ENCODE peak calls at places on chromosomes 13 and 19, in six cellular contexts. B, Q, V, C, U and W are unnamed samples.

GRCh38 chr19:27858981-27859581 is 1353.9 kb downstream of the UQCRFS1 start:
- DNase-seq in U (no peak), B (no peak), Q (no peak), V (no peak), C (no peak), W (no peak)

GRCh38 chr13:70604448-70604847 is 496.2 kb upstream of the KLHL1 start:
- DNase-seq in C (no peak), B (no peak), V (no peak), U (no peak), Q (no peak), W (no peak)

GRCh38 chr19:53157601-53158000 is 1.3 kb downstream of the ZNF347 start:
- DNase-seq in V (no peak), Q (peak), B (no peak), C (no peak), U (peak), W (no peak)

GRCh38 chr19:35261356-35262100 is 7.2 kb upstream of the USF2 start:
- DNase-seq in C (no peak), B (no peak), V (no peak), Q (no peak), U (no peak), W (no peak)

GRCh38 chr19:44741841-44742352 is 6.6 kb upstream of the BCL3 start:
- DNase-seq in Q (peak), C (no peak), V (peak), B (peak), U (peak), W (peak)

GRCh38 chr13:74151859-74152258 is 17.7 kb upstream of the KLF12 start:
- DNase-seq in U (no peak), V (no peak), C (no peak), Q (no peak), B (no peak), W (no peak)

GRCh38 chr19:2803486-2804155 is 16.0 kb upstream of the ZNF554 start:
- DNase-seq in Q (no peak), U (no peak), V (no peak), B (no peak), C (no peak), W (no peak)

GRCh38 chr13:80141114-80141849 is 199.6 kb downstream of the SPRY2 start:
- DNase-seq in V (peak), C (no peak), B (peak), U (peak), Q (peak), W (peak)

GRCh38 chr19:47305309-47305751 is 4.3 kb upstream of the C5AR1 start:
- DNase-seq in B (peak), V (no peak), U (peak), C (peak), Q (no peak), W (peak)

GRCh38 chr19:19534556-19535265 is 3.4 kb upstream of the CILP2 start:
- DNase-seq in C (no peak), Q (no peak), U (no peak), V (no peak), B (no peak), W (no peak)

GRCh38 chr13:105262579-105262978 is 1272.9 kb downstream of the EFNB2 start:
- DNase-seq in V (no peak), U (no peak), C (no peak), Q (no peak), B (no peak), W (no peak)

GRCh38 chr19:57682226-57682766 is 519 bp downstream of the ZNF551 start:
- DNase-seq in V (no peak), Q (no peak), C (no peak), B (no peak), U (no peak), W (no peak)